ENCODE peak calls at places on chromosomes 16 and 17, in four cellular contexts. E is brain pericyte, R is M059J, V is left cardiac atrium. S is an unnamed sample.

GRCh38 chr17:40351185-40352043 is 13.1 kb downstream of the GJD3 start:
- DNase-seq in E (no peak), R (no peak), V (no peak), S (no peak)

GRCh38 chr17:62827722-62828498 is 19.8 kb upstream of the MARCHF10 start:
- DNase-seq in E (no peak), R (peak; percentile 30), V (no peak), S (no peak)

GRCh38 chr17:53722407-53722806 is 100.3 kb upstream of the KIF2B start:
- DNase-seq in E (peak; percentile 8), R (peak; percentile 99), V (no peak), S (no peak)

GRCh38 chr16:1678500-1679098 is 520 bp downstream of the JPT2 start:
- DNase-seq in E (no peak), R (peak; percentile 63), V (peak; percentile 44), S (peak; percentile 55)

GRCh38 chr17:15261063-15261817 is 3.9 kb downstream of the PMP22 start:
- DNase-seq in E (no peak), R (peak; percentile 72), V (peak; percentile 67), S (peak; percentile 55)

GRCh38 chr17:39757931-39758873 is 20.5 kb downstream of the GRB7 start:
- DNase-seq in E (no peak), R (peak; percentile 39), V (no peak), S (no peak)

GRCh38 chr17:51016099-51016498 is 104.6 kb downstream of the SPAG9 start:
- DNase-seq in E (no peak), R (no peak), V (no peak), S (no peak)

GRCh38 chr17:6327007-6327406 is 107.9 kb downstream of the AIPL1 start:
- DNase-seq in E (no peak), R (no peak), V (no peak), S (peak; percentile 9)

GRCh38 chr17:79414063-79414462 is 196.8 kb downstream of the RBFOX3 start:
- DNase-seq in E (no peak), R (no peak), V (no peak), S (no peak)

GRCh38 chr16:5862103-5863003 is 764.8 kb upstream of the EEF2KMT start:
- DNase-seq in E (no peak), R (peak; percentile 47), V (no peak), S (no peak)

GRCh38 chr17:5610956-5611355 is 26.6 kb upstream of the NLRP1 start:
- DNase-seq in E (no peak), R (peak; percentile 37), V (no peak), S (no peak)

GRCh38 chr16:87780385-87780989 is 14.7 kb upstream of the KLHDC4 start:
- DNase-seq in E (no peak), R (peak; percentile 71), V (peak; percentile 49), S (peak; percentile 11)

GRCh38 chr16:81790277-81790676 is 11.2 kb downstream of the PLCG2 start:
- DNase-seq in E (no peak), R (no peak), V (no peak), S (no peak)

GRCh38 chr17:32828822-32829221 is 48.1 kb downstream of the MYO1D start:
- DNase-seq in E (no peak), R (no peak), V (no peak), S (no peak)

GRCh38 chr16:82011199-82011641 is at the start of gene SDR42E1:
- DNase-seq in E (no peak), R (no peak), V (peak; percentile 38), S (peak; percentile 82)

GRCh38 chr17:57629470-57629869 is 115.6 kb downstream of the CCDC182 start:
- DNase-seq in E (no peak), R (no peak), V (no peak), S (no peak)

GRCh38 chr17:40547079-40547784 is 18.0 kb downstream of the CCR7 start:
- DNase-seq in E (no peak), R (no peak), V (peak; percentile 9), S (peak; percentile 10)

GRCh38 chr17:44540246-44541084 is 16.8 kb upstream of the FZD2 start:
- DNase-seq in E (no peak), R (no peak), V (no peak), S (no peak)

GRCh38 chr17:19785854-19786253 is 37.8 kb upstream of the ALDH3A1 start:
- DNase-seq in E (no peak), R (no peak), V (no peak), S (no peak)

GRCh38 chr17:27038676-27039075 is 255.2 kb upstream of the WSB1 start:
- DNase-seq in E (no peak), R (peak; percentile 0), V (no peak), S (no peak)

GRCh38 chr16:1097156-1097555 is 1.1 kb upstream of the C1QTNF8 start:
- DNase-seq in E (no peak), R (no peak), V (no peak), S (no peak)